ENCODE peak calls at places on chromosomes 1 and 21, in seven cellular contexts. One of them, this sample, is unnamed.

GRCh38 chr1:177984761-177985160 is 14.9 kb upstream of the SEC16B start:
- DNase-seq in RWPE1: no peak
- DNase-seq in prostate gland: no peak
- DNase-seq in choroid plexus epithelial cell: no peak
- DNase-seq in AG09309: no peak
- DNase-seq in fibroblast of mammary gland: no peak
- DNase-seq in WTC11: no peak
- DNase-seq in this sample: no peak

GRCh38 chr1:203627819-203628184 is 1.2 kb downstream of the ATP2B4 start:
- DNase-seq in RWPE1: no peak
- DNase-seq in prostate gland: no peak
- DNase-seq in choroid plexus epithelial cell: peak; percentile 55
- DNase-seq in AG09309: no peak
- DNase-seq in fibroblast of mammary gland: peak; percentile 56
- DNase-seq in WTC11: peak; percentile 16
- DNase-seq in this sample: no peak

GRCh38 chr1:227437495-227438008 is 119.3 kb upstream of the CDC42BPA start:
- DNase-seq in RWPE1: peak; percentile 90
- DNase-seq in prostate gland: no peak
- DNase-seq in choroid plexus epithelial cell: peak; percentile 79
- DNase-seq in AG09309: no peak
- DNase-seq in fibroblast of mammary gland: peak; percentile 71
- DNase-seq in WTC11: no peak
- DNase-seq in this sample: no peak

GRCh38 chr1:183285746-183286145 is 99.7 kb downstream of the LAMC2 start:
- DNase-seq in RWPE1: no peak
- DNase-seq in prostate gland: no peak
- DNase-seq in choroid plexus epithelial cell: no peak
- DNase-seq in AG09309: no peak
- DNase-seq in fibroblast of mammary gland: peak; percentile 58
- DNase-seq in WTC11: no peak
- DNase-seq in this sample: no peak

GRCh38 chr1:62435231-62436038 is 1.4 kb upstream of the USP1 start:
- DNase-seq in RWPE1: peak; percentile 28
- DNase-seq in prostate gland: no peak
- DNase-seq in choroid plexus epithelial cell: no peak
- DNase-seq in AG09309: no peak
- DNase-seq in fibroblast of mammary gland: no peak
- DNase-seq in WTC11: no peak
- DNase-seq in this sample: peak; percentile 77

GRCh38 chr21:28832013-28832714 is 160.5 kb downstream of the LTN1 start:
- DNase-seq in RWPE1: peak; percentile 25
- DNase-seq in prostate gland: no peak
- DNase-seq in choroid plexus epithelial cell: peak; percentile 24
- DNase-seq in AG09309: no peak
- DNase-seq in fibroblast of mammary gland: peak; percentile 19
- DNase-seq in WTC11: no peak
- DNase-seq in this sample: no peak

GRCh38 chr1:185560760-185561159 is 173.4 kb upstream of the HMCN1 start:
- DNase-seq in RWPE1: no peak
- DNase-seq in prostate gland: no peak
- DNase-seq in choroid plexus epithelial cell: no peak
- DNase-seq in AG09309: no peak
- DNase-seq in fibroblast of mammary gland: no peak
- DNase-seq in WTC11: no peak
- DNase-seq in this sample: no peak

GRCh38 chr1:228082975-228083870 is 715 bp downstream of the ARF1 start:
- DNase-seq in RWPE1: no peak
- DNase-seq in prostate gland: peak; percentile 44
- DNase-seq in choroid plexus epithelial cell: peak; percentile 47
- DNase-seq in AG09309: no peak
- DNase-seq in fibroblast of mammary gland: no peak
- DNase-seq in WTC11: no peak
- DNase-seq in this sample: peak; percentile 42

GRCh38 chr1:52423771-52424170 is 19.4 kb downstream of the PRPF38A start:
- DNase-seq in RWPE1: no peak
- DNase-seq in prostate gland: no peak
- DNase-seq in choroid plexus epithelial cell: no peak
- DNase-seq in AG09309: no peak
- DNase-seq in fibroblast of mammary gland: no peak
- DNase-seq in WTC11: no peak
- DNase-seq in this sample: no peak

GRCh38 chr1:164337885-164338284 is 221.1 kb upstream of the PBX1 start:
- DNase-seq in RWPE1: no peak
- DNase-seq in prostate gland: no peak
- DNase-seq in choroid plexus epithelial cell: no peak
- DNase-seq in AG09309: no peak
- DNase-seq in fibroblast of mammary gland: no peak
- DNase-seq in WTC11: no peak
- DNase-seq in this sample: no peak

GRCh38 chr1:43525995-43526394 is 4.7 kb upstream of the PTPRF start:
- DNase-seq in RWPE1: peak; percentile 80
- DNase-seq in prostate gland: no peak
- DNase-seq in choroid plexus epithelial cell: peak; percentile 67
- DNase-seq in AG09309: peak; percentile 20
- DNase-seq in fibroblast of mammary gland: peak; percentile 65
- DNase-seq in WTC11: no peak
- DNase-seq in this sample: no peak

GRCh38 chr1:119651133-119651532 is 3.1 kb upstream of the ZNF697 start:
- DNase-seq in RWPE1: no peak
- DNase-seq in prostate gland: no peak
- DNase-seq in choroid plexus epithelial cell: no peak
- DNase-seq in AG09309: no peak
- DNase-seq in fibroblast of mammary gland: no peak
- DNase-seq in WTC11: no peak
- DNase-seq in this sample: no peak

GRCh38 chr1:111716371-111716770 is 22.8 kb downstream of the INKA2 start:
- DNase-seq in RWPE1: no peak
- DNase-seq in prostate gland: no peak
- DNase-seq in choroid plexus epithelial cell: no peak
- DNase-seq in AG09309: no peak
- DNase-seq in fibroblast of mammary gland: no peak
- DNase-seq in WTC11: no peak
- DNase-seq in this sample: no peak

GRCh38 chr1:10480614-10481013 is 5.9 kb downstream of the PEX14 start:
- DNase-seq in RWPE1: no peak
- DNase-seq in prostate gland: no peak
- DNase-seq in choroid plexus epithelial cell: no peak
- DNase-seq in AG09309: no peak
- DNase-seq in fibroblast of mammary gland: no peak
- DNase-seq in WTC11: no peak
- DNase-seq in this sample: no peak
- TF ChIP-seq CTCF in RWPE1: no peak
- TF ChIP-seq CTCF in prostate gland: no peak
- TF ChIP-seq CTCF in choroid plexus epithelial cell: no peak
- TF ChIP-seq CTCF in AG09309: no peak
- TF ChIP-seq CTCF in fibroblast of mammary gland: no peak
- TF ChIP-seq CTCF in WTC11: no peak
- TF ChIP-seq CTCF in this sample: no peak

DNA sequence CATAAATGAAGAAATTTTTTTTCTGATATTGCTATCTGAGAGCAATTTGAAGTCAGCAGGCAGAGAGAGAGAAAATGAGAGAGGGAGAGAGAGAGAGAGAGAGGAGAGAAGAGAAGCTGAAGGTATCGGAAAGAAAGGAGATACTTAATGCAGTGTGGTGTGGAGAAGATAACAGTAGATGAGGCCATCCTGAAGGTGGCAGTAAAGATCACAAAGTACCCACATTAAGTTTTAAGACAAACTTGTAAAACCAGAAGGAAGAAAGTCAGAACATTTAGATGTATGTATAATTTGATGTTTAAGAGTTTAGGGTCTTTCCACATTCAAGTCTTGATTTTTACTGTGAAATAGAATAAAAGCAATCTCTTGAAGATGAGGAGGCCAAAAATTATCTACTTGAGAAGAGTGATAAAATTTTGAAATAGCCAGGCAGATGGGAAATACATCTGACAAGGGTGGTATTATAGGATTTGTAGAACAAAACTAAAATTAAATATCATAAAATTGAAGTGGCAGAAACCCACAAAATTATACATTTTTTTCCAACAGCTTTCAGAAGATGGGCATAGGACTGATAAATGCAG is 1753.4 kb downstream of the MRPL39 start:
- DNase-seq in RWPE1: peak; percentile 21
- DNase-seq in prostate gland: no peak
- DNase-seq in choroid plexus epithelial cell: peak; percentile 12
- DNase-seq in AG09309: no peak
- DNase-seq in fibroblast of mammary gland: peak; percentile 6
- DNase-seq in WTC11: no peak
- DNase-seq in this sample: no peak
- TF ChIP-seq CTCF in RWPE1: peak; percentile 38
- TF ChIP-seq CTCF in prostate gland: peak; percentile 60
- TF ChIP-seq CTCF in choroid plexus epithelial cell: no peak
- TF ChIP-seq CTCF in AG09309: no peak
- TF ChIP-seq CTCF in fibroblast of mammary gland: peak; percentile 17
- TF ChIP-seq CTCF in WTC11: no peak
- TF ChIP-seq CTCF in this sample: peak; percentile 44

GRCh38 chr1:26529655-26530539 is at the start of gene RPS6KA1:
- DNase-seq in RWPE1: peak; percentile 87
- DNase-seq in prostate gland: peak; percentile 75
- DNase-seq in choroid plexus epithelial cell: peak; percentile 19
- DNase-seq in AG09309: no peak
- DNase-seq in fibroblast of mammary gland: peak; percentile 14
- DNase-seq in WTC11: peak; percentile 78
- DNase-seq in this sample: peak; percentile 74
- TF ChIP-seq CTCF in RWPE1: no peak
- TF ChIP-seq CTCF in prostate gland: peak; percentile 10
- TF ChIP-seq CTCF in choroid plexus epithelial cell: no peak
- TF ChIP-seq CTCF in AG09309: no peak
- TF ChIP-seq CTCF in fibroblast of mammary gland: no peak
- TF ChIP-seq CTCF in WTC11: no peak
- TF ChIP-seq CTCF in this sample: no peak

GRCh38 chr1:198278922-198279321 is 122.1 kb downstream of the NEK7 start:
- DNase-seq in RWPE1: no peak
- DNase-seq in prostate gland: no peak
- DNase-seq in choroid plexus epithelial cell: no peak
- DNase-seq in AG09309: no peak
- DNase-seq in fibroblast of mammary gland: no peak
- DNase-seq in WTC11: no peak
- DNase-seq in this sample: no peak

GRCh38 chr1:198272492-198272891 is 115.7 kb downstream of the NEK7 start:
- DNase-seq in RWPE1: no peak
- DNase-seq in prostate gland: no peak
- DNase-seq in choroid plexus epithelial cell: peak; percentile 63
- DNase-seq in AG09309: no peak
- DNase-seq in fibroblast of mammary gland: no peak
- DNase-seq in WTC11: no peak
- DNase-seq in this sample: no peak

GRCh38 chr1:198273901-198274300 is 117.1 kb downstream of the NEK7 start:
- DNase-seq in RWPE1: no peak
- DNase-seq in prostate gland: no peak
- DNase-seq in choroid plexus epithelial cell: no peak
- DNase-seq in AG09309: no peak
- DNase-seq in fibroblast of mammary gland: peak; percentile 11
- DNase-seq in WTC11: no peak
- DNase-seq in this sample: no peak

GRCh38 chr1:198271467-198271866 is 114.7 kb downstream of the NEK7 start:
- DNase-seq in RWPE1: no peak
- DNase-seq in prostate gland: no peak
- DNase-seq in choroid plexus epithelial cell: no peak
- DNase-seq in AG09309: no peak
- DNase-seq in fibroblast of mammary gland: no peak
- DNase-seq in WTC11: no peak
- DNase-seq in this sample: no peak

DNA sequence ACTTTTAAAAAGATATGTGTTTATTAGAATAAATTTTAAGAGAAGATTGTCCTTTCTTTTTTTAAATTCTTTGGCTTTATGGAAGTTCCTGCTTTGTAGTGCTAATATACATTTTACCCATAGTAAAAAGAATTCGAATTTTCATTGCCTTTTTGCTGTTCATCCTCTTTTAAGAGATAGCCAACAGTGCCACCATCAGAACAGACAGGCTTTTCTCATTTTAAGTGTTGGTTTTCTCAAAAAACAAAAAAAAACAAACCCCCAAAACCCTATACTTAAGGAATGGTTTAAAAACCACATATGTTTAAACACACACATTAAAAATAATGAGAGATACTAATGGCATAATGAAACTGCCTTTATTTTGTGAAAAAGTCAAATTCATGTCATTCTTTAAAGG is 118.8 kb downstream of the NEK7 start:
- DNase-seq in RWPE1: no peak
- DNase-seq in prostate gland: no peak
- DNase-seq in choroid plexus epithelial cell: no peak
- DNase-seq in AG09309: no peak
- DNase-seq in fibroblast of mammary gland: peak; percentile 8
- DNase-seq in WTC11: no peak
- DNase-seq in this sample: no peak
- TF ChIP-seq CTCF in RWPE1: no peak
- TF ChIP-seq CTCF in prostate gland: no peak
- TF ChIP-seq CTCF in choroid plexus epithelial cell: no peak
- TF ChIP-seq CTCF in AG09309: peak; percentile 5
- TF ChIP-seq CTCF in fibroblast of mammary gland: no peak
- TF ChIP-seq CTCF in WTC11: no peak
- TF ChIP-seq CTCF in this sample: no peak

DNA sequence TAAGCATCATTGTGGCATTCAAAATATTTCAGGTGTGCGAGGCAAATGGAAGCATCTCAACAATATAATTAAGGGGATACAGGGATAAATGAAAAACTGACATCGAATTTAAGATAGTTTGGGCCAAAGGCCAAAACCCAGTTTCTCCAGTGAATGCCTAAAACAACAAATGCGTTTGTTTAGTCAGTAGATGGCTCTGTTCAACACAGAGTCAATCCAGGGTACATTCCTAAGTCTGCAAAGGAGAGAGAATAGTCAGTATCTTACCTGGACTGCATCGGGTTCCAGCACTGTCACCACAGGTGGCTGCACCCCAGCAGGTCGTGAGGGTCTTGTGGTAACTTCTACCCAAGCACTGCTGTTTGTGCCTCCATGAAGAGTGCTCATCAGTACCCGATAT is 321.1 kb downstream of the KCTD3 start:
- DNase-seq in RWPE1: no peak
- DNase-seq in prostate gland: no peak
- DNase-seq in choroid plexus epithelial cell: peak; percentile 1
- DNase-seq in AG09309: no peak
- DNase-seq in fibroblast of mammary gland: peak; percentile 36
- DNase-seq in WTC11: no peak
- DNase-seq in this sample: no peak
- TF ChIP-seq CTCF in RWPE1: no peak
- TF ChIP-seq CTCF in prostate gland: no peak
- TF ChIP-seq CTCF in choroid plexus epithelial cell: no peak
- TF ChIP-seq CTCF in AG09309: peak; percentile 3
- TF ChIP-seq CTCF in fibroblast of mammary gland: peak; percentile 9
- TF ChIP-seq CTCF in WTC11: no peak
- TF ChIP-seq CTCF in this sample: no peak

This sample was measured in glutamatergic neuron.